ENCODE peak calls at places on chromosome 22, in nine cellular contexts. L is BE2C, P is epithelial cell of esophagus, T is upper lobe of right lung, E is H9, V is Caco-2, F is IMR-90, Q is neural progenitor cell, W is cardiac fibroblast. U is an unnamed sample.

GRCh38 chr22:31106001-31106571 is 1.3 kb downstream of the SELENOM start:
- DNase-seq in L (no peak), P (no peak), T (no peak), E (no peak), V (no peak), F (no peak), Q (no peak), W (no peak), U (no peak)

GRCh38 chr22:18042685-18043084 is 18.3 kb upstream of the MICAL3 start:
- DNase-seq in L (no peak), P (no peak), T (no peak), E (no peak), V (no peak), F (no peak), Q (no peak), W (peak; percentile 19), U (no peak)

GRCh38 chr22:28351585-28351984 is 328.1 kb downstream of the TTC28 start:
- DNase-seq in L (no peak), P (no peak), T (no peak), E (no peak), V (no peak), F (no peak), Q (no peak), W (no peak), U (no peak)

GRCh38 chr22:22787805-22788459 is 99.7 kb upstream of the IGLL5 start:
- DNase-seq in L (peak; percentile 69), P (peak; percentile 23), T (no peak), E (peak; percentile 79), V (peak; percentile 64), F (peak; percentile 28), Q (peak; percentile 83), W (peak; percentile 60), U (peak; percentile 76)

GRCh38 chr22:32413715-32414114 is 1.7 kb upstream of the RTCB start:
- DNase-seq in L (no peak), P (peak; percentile 58), T (no peak), E (no peak), V (peak; percentile 5), F (peak; percentile 42), Q (no peak), W (peak; percentile 29), U (no peak)

GRCh38 chr22:38572065-38572464 is 2.1 kb upstream of the DMC1 start:
- DNase-seq in L (peak; percentile 39), P (peak; percentile 66), T (no peak), E (no peak), V (peak; percentile 46), F (peak; percentile 62), Q (peak; percentile 69), W (peak; percentile 73), U (peak; percentile 30)

GRCh38 chr22:37416806-37417205 is 10.5 kb downstream of the ELFN2 start:
- DNase-seq in L (peak; percentile 64), P (no peak), T (no peak), E (no peak), V (no peak), F (no peak), Q (peak; percentile 77), W (no peak), U (peak; percentile 39)

GRCh38 chr22:36009085-36009484 is 19.5 kb downstream of the RBFOX2 start:
- DNase-seq in L (no peak), P (no peak), T (no peak), E (no peak), V (no peak), F (peak; percentile 63), Q (no peak), W (peak; percentile 78), U (no peak)

GRCh38 chr22:30332994-30333706 is 6.4 kb upstream of the TBC1D10A start:
- DNase-seq in L (no peak), P (no peak), T (no peak), E (no peak), V (no peak), F (no peak), Q (no peak), W (no peak), U (no peak)

GRCh38 chr22:26725012-26725676 is 67.8 kb downstream of the MIAT start:
- DNase-seq in L (no peak), P (no peak), T (no peak), E (no peak), V (no peak), F (no peak), Q (no peak), W (no peak), U (no peak)

GRCh38 chr22:36116127-36116526 is 44.4 kb downstream of the APOL3 start:
- DNase-seq in L (no peak), P (peak; percentile 18), T (no peak), E (no peak), V (no peak), F (no peak), Q (no peak), W (no peak), U (no peak)

GRCh38 chr22:48423481-48423901 is 1404.2 kb downstream of the BRD1 start:
- DNase-seq in L (no peak), P (no peak), T (peak; percentile 26), E (no peak), V (no peak), F (no peak), Q (no peak), W (no peak), U (no peak)

GRCh38 chr22:24758164-24758799 is 16.2 kb downstream of the PIWIL3 start:
- DNase-seq in L (peak; percentile 72), P (peak; percentile 59), T (no peak), E (no peak), V (peak; percentile 68), F (peak; percentile 60), Q (peak; percentile 78), W (peak; percentile 72), U (peak; percentile 69)

GRCh38 chr22:23815781-23816551 is 22.8 kb downstream of the DERL3 start:
- DNase-seq in L (no peak), P (no peak), T (no peak), E (no peak), V (no peak), F (no peak), Q (no peak), W (no peak), U (no peak)

GRCh38 chr22:30733081-30733680 is 38.5 kb downstream of the OSBP2 start:
- DNase-seq in L (no peak), P (peak; percentile 18), T (no peak), E (no peak), V (no peak), F (peak; percentile 75), Q (no peak), W (peak; percentile 59), U (no peak)

GRCh38 chr22:36510966-36511881 is 4.4 kb upstream of the FOXRED2 start:
- DNase-seq in L (peak; percentile 69), P (peak; percentile 62), T (no peak), E (peak; percentile 71), V (peak; percentile 68), F (peak; percentile 51), Q (peak; percentile 74), W (peak; percentile 67), U (peak; percentile 54)

GRCh38 chr22:39414886-39415285 is 15.3 kb downstream of the TAB1 start:
- DNase-seq in L (no peak), P (no peak), T (no peak), E (no peak), V (no peak), F (no peak), Q (no peak), W (no peak), U (no peak)

GRCh38 chr22:21790359-21790758 is 54.8 kb upstream of the YPEL1 start:
- DNase-seq in L (no peak), P (peak; percentile 67), T (no peak), E (no peak), V (no peak), F (no peak), Q (no peak), W (no peak), U (no peak)

GRCh38 chr22:23591203-23591791 is 11.2 kb upstream of the IGLL1 start:
- DNase-seq in L (peak; percentile 81), P (peak; percentile 53), T (peak; percentile 78), E (peak; percentile 85), V (peak; percentile 76), F (peak; percentile 54), Q (peak; percentile 82), W (peak; percentile 78), U (peak; percentile 87)

GRCh38 chr22:36162127-36163034 is 1.8 kb upstream of the APOL3 start:
- DNase-seq in L (no peak), P (no peak), T (no peak), E (no peak), V (no peak), F (no peak), Q (no peak), W (no peak), U (no peak)

GRCh38 chr22:30876925-30877553 is 91.5 kb downstream of the MORC2 start:
- DNase-seq in L (peak; percentile 54), P (no peak), T (no peak), E (no peak), V (no peak), F (peak; percentile 52), Q (no peak), W (peak; percentile 88), U (no peak)

GRCh38 chr22:40289991-40290459 is 56.3 kb upstream of the ADSL start:
- DNase-seq in L (no peak), P (no peak), T (no peak), E (no peak), V (no peak), F (no peak), Q (no peak), W (no peak), U (no peak)

GRCh38 chr22:23180301-23180892 is at the start of gene BCR:
- DNase-seq in L (peak; percentile 77), P (peak; percentile 83), T (peak; percentile 90), E (no peak), V (peak; percentile 74), F (peak; percentile 65), Q (peak; percentile 87), W (peak; percentile 76), U (peak; percentile 76)

GRCh38 chr22:46537946-46538815 is 761 bp upstream of the CELSR1 start:
- DNase-seq in L (peak; percentile 46), P (peak; percentile 78), T (peak; percentile 83), E (peak; percentile 61), V (peak; percentile 58), F (peak; percentile 27), Q (peak; percentile 79), W (peak; percentile 43), U (peak; percentile 62)
- TF ChIP-seq CTCF in L (peak; percentile 26), P (peak; percentile 16), T (peak; percentile 22), E (peak; percentile 45), V (peak; percentile 24), F (no peak), Q (peak; percentile 51), W (peak; percentile 10), U (peak; percentile 29)

GRCh38 chr22:49800408-49801238 is 27.1 kb downstream of the BRD1 start:
- DNase-seq in L (no peak), P (no peak), T (no peak), E (no peak), V (no peak), F (no peak), Q (no peak), W (no peak), U (no peak)
- TF ChIP-seq CTCF in L (no peak), P (no peak), T (no peak), E (peak; percentile 12), V (no peak), F (no peak), Q (no peak), W (no peak), U (no peak)

GRCh38 chr22:20180245-20180630 is 29.4 kb upstream of the CCDC188 start:
- DNase-seq in L (no peak), P (no peak), T (no peak), E (no peak), V (no peak), F (no peak), Q (peak; percentile 49), W (no peak), U (no peak)
- TF ChIP-seq CTCF in L (peak; percentile 36), P (no peak), T (no peak), E (peak; percentile 60), V (peak; percentile 21), F (peak; percentile 15), Q (peak; percentile 57), W (peak; percentile 33), U (peak; percentile 37)

GRCh38 chr22:43946391-43946680 is 8.9 kb upstream of the SAMM50 start:
- DNase-seq in L (no peak), P (no peak), T (no peak), E (no peak), V (no peak), F (no peak), Q (peak; percentile 32), W (no peak), U (no peak)
- TF ChIP-seq CTCF in L (peak; percentile 35), P (no peak), T (no peak), E (no peak), V (no peak), F (no peak), Q (no peak), W (no peak), U (no peak)

U was measured in nephron progenitor cell.